ENCODE peak calls at places on chromosomes 11 and 22, in seven cellular contexts. P is naive thymus-derived CD4-positive, alpha-beta T cell; R is fibroblast of lung; D is right lobe of liver; A is upper lobe of right lung; Y is heart right ventricle; U is GM12878. E is an unnamed sample.

GRCh38 chr22:40720538-40721256 is 41.4 kb downstream of the MCHR1 start:
- DNase-seq in P (no peak), R (peak; percentile 54), D (no peak), A (no peak), Y (no peak), U (no peak), E (no peak)

GRCh38 chr11:73374130-73374529 is 2.1 kb upstream of the RELT start:
- DNase-seq in P (no peak), R (no peak), D (no peak), A (no peak), Y (no peak), U (no peak), E (no peak)

GRCh38 chr11:119664063-119664572 is 64.9 kb downstream of the NECTIN1 start:
- DNase-seq in P (no peak), R (no peak), D (no peak), A (no peak), Y (no peak), U (no peak), E (no peak)

GRCh38 chr11:10544491-10545470 is 3.8 kb upstream of the RNF141 start:
- DNase-seq in P (no peak), R (no peak), D (no peak), A (no peak), Y (no peak), U (no peak), E (no peak)

GRCh38 chr11:128563942-128564641 is 23.3 kb downstream of the ETS1 start:
- DNase-seq in P (no peak), R (no peak), D (no peak), A (no peak), Y (no peak), U (no peak), E (no peak)

GRCh38 chr11:35812850-35813249 is 131.0 kb upstream of the LDLRAD3 start:
- DNase-seq in P (no peak), R (peak; percentile 34), D (peak; percentile 53), A (no peak), Y (peak; percentile 70), U (no peak), E (no peak)

GRCh38 chr22:42138122-42138770 is 7.6 kb upstream of the CYP2D6 start:
- DNase-seq in P (no peak), R (no peak), D (peak; percentile 49), A (peak; percentile 52), Y (no peak), U (no peak), E (no peak)

GRCh38 chr22:33577862-33578411 is 342.3 kb downstream of the LARGE1 start:
- DNase-seq in P (no peak), R (peak; percentile 12), D (no peak), A (no peak), Y (no peak), U (no peak), E (no peak)

GRCh38 chr11:85295872-85296271 is 331.3 kb downstream of the DLG2 start:
- DNase-seq in P (no peak), R (no peak), D (no peak), A (no peak), Y (no peak), U (no peak), E (no peak)

GRCh38 chr11:102287963-102288744 is 29.1 kb upstream of the BIRC3 start:
- DNase-seq in P (peak; percentile 51), R (peak; percentile 70), D (no peak), A (no peak), Y (peak; percentile 55), U (peak; percentile 78), E (no peak)

GRCh38 chr22:37020192-37020479 is 594 bp downstream of the MPST start:
- DNase-seq in P (no peak), R (peak; percentile 53), D (peak; percentile 71), A (no peak), Y (no peak), U (no peak), E (no peak)

GRCh38 chr11:107139396-107139795 is 121.1 kb upstream of the GUCY1A2 start:
- DNase-seq in P (no peak), R (no peak), D (no peak), A (no peak), Y (no peak), U (no peak), E (no peak)

GRCh38 chr11:85663080-85663729 is 1.7 kb downstream of the CREBZF start:
- DNase-seq in P (peak; percentile 24), R (peak; percentile 10), D (no peak), A (no peak), Y (no peak), U (no peak), E (no peak)

GRCh38 chr11:69040581-69041260 is 8.0 kb upstream of the TPCN2 start:
- DNase-seq in P (no peak), R (peak; percentile 91), D (no peak), A (no peak), Y (no peak), U (no peak), E (no peak)

GRCh38 chr11:20964985-20965384 is 295.6 kb downstream of the NELL1 start:
- DNase-seq in P (no peak), R (peak; percentile 51), D (no peak), A (no peak), Y (no peak), U (no peak), E (no peak)

GRCh38 chr11:18204220-18204619 is 31.6 kb downstream of the MRGPRX4 start:
- DNase-seq in P (no peak), R (no peak), D (no peak), A (no peak), Y (no peak), U (no peak), E (no peak)

GRCh38 chr11:126007263-126007662 is 55.4 kb downstream of the CDON start:
- DNase-seq in P (no peak), R (peak; percentile 74), D (no peak), A (no peak), Y (no peak), U (no peak), E (no peak)

GRCh38 chr11:75453916-75454655 is 21.1 kb upstream of the KLHL35 start:
- DNase-seq in P (no peak), R (peak; percentile 89), D (no peak), A (no peak), Y (no peak), U (no peak), E (no peak)

DNA sequence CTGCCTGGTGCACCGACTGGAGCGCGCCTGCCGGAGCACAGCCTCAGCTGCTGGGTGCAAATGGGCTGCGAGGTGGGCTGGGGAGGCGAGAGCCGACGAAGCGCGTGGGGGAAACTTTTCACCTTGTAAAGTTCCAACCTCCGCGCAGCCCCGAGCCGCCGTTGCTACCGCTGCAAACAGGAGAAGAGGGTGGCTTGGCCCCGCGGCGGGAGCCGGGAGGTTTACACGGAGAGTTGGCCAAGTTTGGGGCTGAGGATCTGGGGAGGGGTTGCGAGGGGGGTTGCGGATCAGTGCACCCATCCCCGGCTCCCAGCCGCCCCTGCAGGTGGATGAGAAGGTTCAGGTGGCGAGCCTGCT is 566 bp downstream of the FAT3 start:
- DNase-seq in P (no peak), R (no peak), D (no peak), A (no peak), Y (no peak), U (no peak), E (no peak)
- H3K4me1 ChIP-seq in P (no peaks in the 10 kb centered on the region), R (no peaks in the 10 kb centered on the region), D (peaks cover 12% of the 10 kb centered on the region), A (no peaks in the 10 kb centered on the region), Y (peaks cover 12% of the 10 kb centered on the region), U (no peaks in the 10 kb centered on the region), E (peaks cover 35% of the 10 kb centered on the region)

GRCh38 chr22:17941501-17942406 is 82.6 kb downstream of the MICAL3 start:
- DNase-seq in P (no peak), R (no peak), D (no peak), A (no peak), Y (peak; percentile 43), U (no peak), E (no peak)
- H3K4me1 ChIP-seq in P (no peaks in the 10 kb centered on the region), R (no peaks in the 10 kb centered on the region), D (peaks cover 17% of the 10 kb centered on the region), A (no peaks in the 10 kb centered on the region), Y (peaks cover 93% of the 10 kb centered on the region), U (peaks cover 32% of the 10 kb centered on the region), E (peaks cover 86% of the 10 kb centered on the region)

GRCh38 chr22:20509344-20510047 is 2.1 kb downstream of the MED15 start:
- DNase-seq in P (peak; percentile 67), R (peak; percentile 95), D (peak; percentile 59), A (no peak), Y (peak; percentile 90), U (no peak), E (peak; percentile 93)
- H3K4me1 ChIP-seq in P (peaks cover 41% of the 10 kb centered on the region), R (peaks cover 8% of the 10 kb centered on the region), D (peaks cover 29% of the 10 kb centered on the region), A (peaks cover 35% of the 10 kb centered on the region), Y (peaks cover 65% of the 10 kb centered on the region), U (peaks cover 22% of the 10 kb centered on the region), E (peaks cover 70% of the 10 kb centered on the region)

DNA sequence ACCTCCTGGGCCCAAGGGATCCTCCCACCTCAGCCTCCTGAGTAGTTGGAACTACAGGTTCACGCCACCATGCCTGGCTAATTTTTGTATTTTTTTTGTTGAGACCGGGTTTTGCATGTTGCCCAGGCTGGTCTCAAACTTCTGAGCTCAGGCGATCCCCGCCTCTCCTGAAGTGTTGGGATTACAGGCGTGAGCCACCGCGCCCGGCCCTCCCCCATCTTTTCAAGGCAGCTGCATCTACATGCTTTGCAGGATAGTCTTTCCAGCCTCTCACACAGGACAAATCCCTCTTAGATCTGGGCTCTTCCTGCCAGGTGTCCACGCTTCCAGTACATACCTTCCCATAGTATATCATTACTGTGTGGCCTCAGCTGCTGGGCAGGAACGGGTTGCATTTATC is 49.7 kb downstream of the C11orf96 start:
- DNase-seq in P (no peak), R (no peak), D (no peak), A (no peak), Y (no peak), U (no peak), E (no peak)
- H3K4me1 ChIP-seq in P (no peaks in the 10 kb centered on the region), R (peaks cover 24% of the 10 kb centered on the region), D (peaks cover 17% of the 10 kb centered on the region), A (peaks cover 45% of the 10 kb centered on the region), Y (peaks cover 57% of the 10 kb centered on the region), U (no peaks in the 10 kb centered on the region), E (peaks cover 44% of the 10 kb centered on the region)

GRCh38 chr11:83009999-83010398 is 61.7 kb downstream of the RAB30 start:
- DNase-seq in P (no peak), R (no peak), D (no peak), A (no peak), Y (no peak), U (no peak), E (no peak)

GRCh38 chr11:83008581-83008923 is 63.1 kb downstream of the RAB30 start:
- DNase-seq in P (no peak), R (peak; percentile 77), D (no peak), A (no peak), Y (no peak), U (no peak), E (no peak)

GRCh38 chr11:83006877-83007330 is 64.8 kb downstream of the RAB30 start:
- DNase-seq in P (no peak), R (no peak), D (peak; percentile 60), A (no peak), Y (no peak), U (peak; percentile 75), E (no peak)

GRCh38 chr11:83007477-83007876 is 64.2 kb downstream of the RAB30 start:
- DNase-seq in P (no peak), R (no peak), D (no peak), A (no peak), Y (no peak), U (no peak), E (no peak)

GRCh38 chr11:83007909-83008580 is 63.7 kb downstream of the RAB30 start:
- DNase-seq in P (no peak), R (peak; percentile 43), D (peak; percentile 82), A (peak; percentile 67), Y (peak; percentile 73), U (no peak), E (no peak)
- H3K4me1 ChIP-seq in P (no peaks in the 10 kb centered on the region), R (peaks cover 10% of the 10 kb centered on the region), D (peaks cover 14% of the 10 kb centered on the region), A (peaks cover 16% of the 10 kb centered on the region), Y (peaks cover 62% of the 10 kb centered on the region), U (peaks cover 26% of the 10 kb centered on the region), E (peaks cover 46% of the 10 kb centered on the region)

E was measured in esophagus muscularis mucosa.